ENCODE peak calls at places on chromosomes 11 and 22, in seven cellular contexts. One of them, this sample, is unnamed. For H3K27me3, the result is how much of the 10 kb centered on the place peaks cover.

GRCh38 chr11:35529971-35530495 is 4.6 kb upstream of the PAMR1 start:
- DNase-seq in sigmoid colon: peak
- DNase-seq in uterus: peak
- DNase-seq in gastrocnemius medialis: no peak
- DNase-seq in transverse colon: no peak
- DNase-seq in endothelial cell of umbilical vein: no peak
- DNase-seq in prostate gland: no peak
- DNase-seq in this sample: no peak

GRCh38 chr11:22431074-22431473 is 92.9 kb downstream of the SLC17A6 start:
- DNase-seq in sigmoid colon: no peak
- DNase-seq in uterus: no peak
- DNase-seq in gastrocnemius medialis: no peak
- DNase-seq in transverse colon: no peak
- DNase-seq in endothelial cell of umbilical vein: no peak
- DNase-seq in prostate gland: no peak
- DNase-seq in this sample: no peak

GRCh38 chr11:72436667-72437066 is 2.3 kb upstream of the CLPB start:
- DNase-seq in sigmoid colon: no peak
- DNase-seq in uterus: no peak
- DNase-seq in gastrocnemius medialis: no peak
- DNase-seq in transverse colon: no peak
- DNase-seq in endothelial cell of umbilical vein: no peak
- DNase-seq in prostate gland: no peak
- DNase-seq in this sample: no peak

GRCh38 chr11:115711021-115711420 is 206.8 kb upstream of the CADM1 start:
- DNase-seq in sigmoid colon: peak
- DNase-seq in uterus: no peak
- DNase-seq in gastrocnemius medialis: no peak
- DNase-seq in transverse colon: no peak
- DNase-seq in endothelial cell of umbilical vein: no peak
- DNase-seq in prostate gland: no peak
- DNase-seq in this sample: no peak

GRCh38 chr11:36510567-36511020 is 522 bp upstream of the TRAF6 start:
- DNase-seq in sigmoid colon: no peak
- DNase-seq in uterus: peak
- DNase-seq in gastrocnemius medialis: no peak
- DNase-seq in transverse colon: no peak
- DNase-seq in endothelial cell of umbilical vein: no peak
- DNase-seq in prostate gland: no peak
- DNase-seq in this sample: no peak

GRCh38 chr11:64312947-64313346 is 4.4 kb downstream of the TRMT112 start:
- DNase-seq in sigmoid colon: no peak
- DNase-seq in uterus: no peak
- DNase-seq in gastrocnemius medialis: no peak
- DNase-seq in transverse colon: no peak
- DNase-seq in endothelial cell of umbilical vein: no peak
- DNase-seq in prostate gland: no peak
- DNase-seq in this sample: no peak

GRCh38 chr22:37518509-37519267 is 527 bp downstream of the CARD10 start:
- DNase-seq in sigmoid colon: no peak
- DNase-seq in uterus: no peak
- DNase-seq in gastrocnemius medialis: no peak
- DNase-seq in transverse colon: no peak
- DNase-seq in endothelial cell of umbilical vein: peak
- DNase-seq in prostate gland: no peak
- DNase-seq in this sample: no peak

GRCh38 chr11:3867209-3868071 is 12.0 kb downstream of the STIM1 start:
- DNase-seq in sigmoid colon: no peak
- DNase-seq in uterus: peak
- DNase-seq in gastrocnemius medialis: peak
- DNase-seq in transverse colon: no peak
- DNase-seq in endothelial cell of umbilical vein: peak
- DNase-seq in prostate gland: no peak
- DNase-seq in this sample: peak

GRCh38 chr11:101470414-101470813 is 113.4 kb downstream of the TRPC6 start:
- DNase-seq in sigmoid colon: no peak
- DNase-seq in uterus: no peak
- DNase-seq in gastrocnemius medialis: no peak
- DNase-seq in transverse colon: no peak
- DNase-seq in endothelial cell of umbilical vein: no peak
- DNase-seq in prostate gland: no peak
- DNase-seq in this sample: no peak

GRCh38 chr22:19520007-19520406 is 4.2 kb downstream of the CLDN5 start:
- DNase-seq in sigmoid colon: no peak
- DNase-seq in uterus: no peak
- DNase-seq in gastrocnemius medialis: no peak
- DNase-seq in transverse colon: no peak
- DNase-seq in endothelial cell of umbilical vein: no peak
- DNase-seq in prostate gland: no peak
- DNase-seq in this sample: no peak

GRCh38 chr11:61587951-61588695 is 7.2 kb upstream of the SYT7 start:
- DNase-seq in sigmoid colon: peak
- DNase-seq in uterus: peak
- DNase-seq in gastrocnemius medialis: peak
- DNase-seq in transverse colon: peak
- DNase-seq in endothelial cell of umbilical vein: peak
- DNase-seq in prostate gland: peak
- DNase-seq in this sample: peak

GRCh38 chr22:45857519-45857918 is 119.4 kb downstream of the WNT7B start:
- DNase-seq in sigmoid colon: no peak
- DNase-seq in uterus: no peak
- DNase-seq in gastrocnemius medialis: no peak
- DNase-seq in transverse colon: no peak
- DNase-seq in endothelial cell of umbilical vein: no peak
- DNase-seq in prostate gland: no peak
- DNase-seq in this sample: no peak

GRCh38 chr11:2929880-2930704 is 872 bp upstream of the PHLDA2 start:
- DNase-seq in sigmoid colon: peak
- DNase-seq in uterus: no peak
- DNase-seq in gastrocnemius medialis: no peak
- DNase-seq in transverse colon: peak
- DNase-seq in endothelial cell of umbilical vein: peak
- DNase-seq in prostate gland: peak
- DNase-seq in this sample: no peak

GRCh38 chr22:19483481-19484244 is 3.9 kb downstream of the CDC45 start:
- DNase-seq in sigmoid colon: no peak
- DNase-seq in uterus: no peak
- DNase-seq in gastrocnemius medialis: no peak
- DNase-seq in transverse colon: no peak
- DNase-seq in endothelial cell of umbilical vein: peak
- DNase-seq in prostate gland: no peak
- DNase-seq in this sample: no peak

GRCh38 chr11:6022954-6023353 is 7.6 kb downstream of the OR56A1 start:
- DNase-seq in sigmoid colon: no peak
- DNase-seq in uterus: no peak
- DNase-seq in gastrocnemius medialis: no peak
- DNase-seq in transverse colon: no peak
- DNase-seq in endothelial cell of umbilical vein: peak
- DNase-seq in prostate gland: peak
- DNase-seq in this sample: peak

GRCh38 chr11:72930011-72930410 is 115.8 kb downstream of the ATG16L2 start:
- DNase-seq in sigmoid colon: no peak
- DNase-seq in uterus: no peak
- DNase-seq in gastrocnemius medialis: no peak
- DNase-seq in transverse colon: no peak
- DNase-seq in endothelial cell of umbilical vein: no peak
- DNase-seq in prostate gland: no peak
- DNase-seq in this sample: no peak

DNA sequence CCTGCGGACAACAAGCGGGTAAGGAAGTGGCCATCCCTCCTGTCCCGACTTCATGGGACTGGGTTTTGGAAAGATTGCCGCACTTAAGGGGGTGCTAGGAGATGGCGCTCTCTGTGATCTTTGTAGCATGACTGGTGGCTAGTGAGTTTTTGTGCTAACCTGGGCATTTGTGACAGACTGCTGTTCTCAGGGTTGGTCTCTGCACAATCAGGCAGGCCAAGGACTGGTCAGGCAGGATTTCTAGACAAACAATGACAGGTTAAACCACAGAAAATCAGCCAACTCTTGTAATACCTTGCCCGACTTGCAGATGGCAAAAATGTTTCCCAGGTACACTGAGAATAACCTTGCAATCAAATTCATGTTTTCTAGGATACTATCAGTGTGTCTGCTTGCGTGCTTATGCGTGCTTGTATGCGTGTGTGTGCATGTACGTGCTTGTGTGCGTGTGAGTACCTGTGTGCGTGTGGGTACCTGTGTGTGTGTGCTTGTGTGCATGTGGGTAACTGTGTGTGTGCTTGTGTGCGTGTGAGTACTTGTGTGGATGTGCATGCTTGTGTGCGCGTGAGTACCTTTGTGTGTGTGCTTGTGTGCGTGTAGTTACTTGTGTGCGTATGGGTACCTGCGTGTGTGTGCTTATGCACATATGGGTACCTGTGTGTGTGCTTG is 25.6 kb upstream of the SORL1-AS1 start:
- DNase-seq in sigmoid colon: no peak
- DNase-seq in uterus: no peak
- DNase-seq in gastrocnemius medialis: no peak
- DNase-seq in transverse colon: no peak
- DNase-seq in endothelial cell of umbilical vein: no peak
- DNase-seq in prostate gland: peak
- DNase-seq in this sample: no peak
- H3K27ac ChIP-seq in sigmoid colon: no peak
- H3K27ac ChIP-seq in uterus: no peak
- H3K27ac ChIP-seq in gastrocnemius medialis: no peak
- H3K27ac ChIP-seq in transverse colon: no peak
- H3K27ac ChIP-seq in endothelial cell of umbilical vein: no peak
- H3K27ac ChIP-seq in prostate gland: peak
- H3K27ac ChIP-seq in this sample: no peak

DNA sequence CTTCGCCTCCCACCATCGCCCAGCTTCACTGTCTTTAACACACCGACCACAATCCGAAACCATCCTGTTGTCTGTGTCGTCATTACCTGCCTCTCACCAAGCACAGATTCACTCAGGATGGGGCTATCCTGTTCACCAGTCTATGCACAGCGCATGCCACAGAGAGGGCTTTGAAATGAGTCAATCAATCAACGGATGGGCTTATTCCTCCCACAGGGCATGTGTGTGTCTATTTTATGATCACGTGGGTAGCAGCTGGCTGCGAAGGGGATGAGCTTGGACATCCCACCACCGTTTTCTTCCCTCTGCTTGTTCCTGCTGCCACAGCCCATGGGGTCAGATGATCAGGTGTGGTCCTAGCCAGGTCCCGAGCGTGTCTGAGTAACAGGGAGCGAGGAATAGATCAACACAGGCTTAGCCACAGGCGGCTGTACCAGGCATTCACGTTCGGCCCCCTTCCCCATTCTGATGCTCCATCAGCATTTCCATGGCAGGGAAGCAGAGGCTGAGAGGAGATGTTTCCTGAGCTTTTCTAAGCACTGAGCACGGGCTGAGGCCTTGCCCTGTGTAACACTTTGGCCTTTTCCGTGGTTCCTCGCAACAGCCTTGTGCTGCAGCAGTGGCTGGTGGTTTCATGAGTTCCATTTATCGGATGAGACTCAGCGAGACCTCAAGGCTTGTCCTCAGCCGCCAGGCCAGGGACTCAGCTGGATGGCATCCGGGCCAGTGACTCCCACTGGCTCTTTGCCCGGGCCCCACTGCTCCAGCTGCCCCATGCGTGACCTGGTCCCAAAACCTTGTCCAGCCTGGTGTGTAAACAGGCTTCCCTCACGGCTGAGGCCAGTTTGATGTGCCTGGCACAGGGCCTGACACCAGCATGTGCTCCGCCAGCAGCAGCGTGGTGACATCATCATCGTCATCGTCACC is 48.1 kb upstream of the FGF3 start:
- DNase-seq in sigmoid colon: no peak
- DNase-seq in uterus: no peak
- DNase-seq in gastrocnemius medialis: no peak
- DNase-seq in transverse colon: no peak
- DNase-seq in endothelial cell of umbilical vein: no peak
- DNase-seq in prostate gland: no peak
- DNase-seq in this sample: peak
- TF ChIP-seq POLR2A in sigmoid colon: no peak
- TF ChIP-seq POLR2A in uterus: no peak
- TF ChIP-seq POLR2A in gastrocnemius medialis: no peak
- TF ChIP-seq POLR2A in transverse colon: no peak
- TF ChIP-seq POLR2A in endothelial cell of umbilical vein: no peak
- TF ChIP-seq POLR2A in prostate gland: no peak
- TF ChIP-seq POLR2A in this sample: no peak

GRCh38 chr11:11408436-11409221 is 55.6 kb upstream of the CSNK2A3 start:
- DNase-seq in sigmoid colon: no peak
- DNase-seq in uterus: peak
- DNase-seq in gastrocnemius medialis: no peak
- DNase-seq in transverse colon: no peak
- DNase-seq in endothelial cell of umbilical vein: no peak
- DNase-seq in prostate gland: no peak
- DNase-seq in this sample: peak
- H3K27me3 ChIP-seq in sigmoid colon: under half
- H3K27me3 ChIP-seq in uterus: under half
- H3K27me3 ChIP-seq in gastrocnemius medialis: under half
- H3K27me3 ChIP-seq in transverse colon: under half
- H3K27me3 ChIP-seq in endothelial cell of umbilical vein: under half
- H3K27me3 ChIP-seq in prostate gland: under half
- H3K27me3 ChIP-seq in this sample: under half

GRCh38 chr22:48589901-48590300 is 1237.8 kb downstream of the BRD1 start:
- DNase-seq in sigmoid colon: no peak
- DNase-seq in uterus: no peak
- DNase-seq in gastrocnemius medialis: no peak
- DNase-seq in transverse colon: no peak
- DNase-seq in endothelial cell of umbilical vein: no peak
- DNase-seq in prostate gland: no peak
- DNase-seq in this sample: no peak
- H3K27ac ChIP-seq in sigmoid colon: no peak
- H3K27ac ChIP-seq in uterus: no peak
- H3K27ac ChIP-seq in gastrocnemius medialis: no peak
- H3K27ac ChIP-seq in transverse colon: no peak
- H3K27ac ChIP-seq in endothelial cell of umbilical vein: no peak
- H3K27ac ChIP-seq in prostate gland: no peak
- H3K27ac ChIP-seq in this sample: no peak

This sample was measured in adrenal gland.